ENCODE peak calls at places on chromosomes 5 and 9, in five cellular contexts. M is GM12864, V is gastrocnemius medialis, S is IMR-90, H is foreskin fibroblast. U is an unnamed sample.

GRCh38 chr9:77996696-77997095 is 34.9 kb downstream of the GNAQ start:
- DNase-seq in V (no peak), M (no peak), H (no peak), S (no peak), U (no peak)

GRCh38 chr5:54415896-54416640 is 39.4 kb upstream of the HSPB3 start:
- DNase-seq in M (no peak), V (no peak), S (peak), H (no peak), U (no peak)

GRCh38 chr5:157497875-157498611 is 38.0 kb downstream of the NIPAL4 start:
- DNase-seq in M (no peak), S (no peak), V (no peak), H (no peak), U (no peak)

GRCh38 chr5:133938932-133939331 is 29.5 kb downstream of the C5orf15 start:
- DNase-seq in H (no peak), V (no peak), S (no peak), M (peak), U (peak)

GRCh38 chr5:128384068-128384467 is 154.0 kb downstream of the FBN2 start:
- DNase-seq in S (no peak), V (no peak), M (no peak), H (no peak), U (no peak)

GRCh38 chr5:113190347-113190746 is 213.7 kb downstream of the DCP2 start:
- DNase-seq in V (no peak), S (peak), M (no peak), H (no peak), U (no peak)

GRCh38 chr9:37217141-37217540 is 96.8 kb downstream of the ZCCHC7 start:
- DNase-seq in V (no peak), S (no peak), H (no peak), M (no peak), U (no peak)

GRCh38 chr9:76365028-76365427 is 29.2 kb downstream of the RFK start:
- DNase-seq in V (no peak), M (no peak), H (peak), S (peak), U (no peak)

GRCh38 chr5:164051745-164052144 is 546.3 kb downstream of the MAT2B start:
- DNase-seq in V (no peak), S (peak), M (no peak), H (no peak), U (no peak)

GRCh38 chr5:54109931-54110330 is 200.4 kb downstream of the ARL15 start:
- DNase-seq in V (no peak), S (no peak), M (no peak), H (no peak), U (no peak)

GRCh38 chr5:171413153-171413910 is 6.1 kb upstream of the FGF18 start:
- DNase-seq in V (no peak), M (no peak), S (no peak), H (no peak), U (no peak)

GRCh38 chr5:81525690-81526089 is 131.8 kb upstream of the ACOT12 start:
- DNase-seq in S (peak), M (no peak), V (no peak), H (peak), U (no peak)

GRCh38 chr5:112594060-112594850 is 143.4 kb upstream of the APC start:
- DNase-seq in H (no peak), M (no peak), S (no peak), V (no peak), U (no peak)

GRCh38 chr9:5876711-5877110 is 14.0 kb upstream of the MLANA start:
- DNase-seq in S (no peak), H (no peak), M (no peak), V (no peak), U (no peak)

GRCh38 chr5:55308254-55308836 is 556 bp downstream of the MTREX start:
- DNase-seq in S (peak), V (peak), M (no peak), H (no peak), U (peak)

GRCh38 chr5:137361275-137361674 is 137.9 kb downstream of the SPOCK1 start:
- DNase-seq in H (no peak), S (peak), V (no peak), M (no peak), U (no peak)

GRCh38 chr5:42131081-42131480 is 206.0 kb downstream of the FBXO4 start:
- DNase-seq in S (no peak), M (no peak), V (no peak), H (no peak), U (no peak)

GRCh38 chr5:27727254-27727653 is 688.9 kb upstream of the CDH9 start:
- DNase-seq in M (no peak), S (no peak), V (no peak), H (no peak), U (no peak)

GRCh38 chr5:57338068-57338848 is 144.4 kb downstream of the ACTBL2 start:
- DNase-seq in V (no peak), H (no peak), S (no peak), M (no peak), U (peak)

GRCh38 chr5:98301567-98301966 is 471.9 kb upstream of the RGMB start:
- DNase-seq in H (no peak), S (no peak), M (no peak), V (no peak), U (no peak)

GRCh38 chr5:38443390-38443789 is 113.1 kb downstream of the LIFR start:
- DNase-seq in H (no peak), V (no peak), M (no peak), S (no peak), U (no peak)

GRCh38 chr5:38448553-38449350 is 107.7 kb downstream of the LIFR start:
- DNase-seq in V (no peak), M (no peak), H (no peak), S (no peak), U (no peak)

GRCh38 chr5:38446029-38446522 is 110.4 kb downstream of the LIFR start:
- DNase-seq in M (no peak), H (no peak), V (peak), S (no peak), U (no peak)

GRCh38 chr5:38447786-38448185 is 108.7 kb downstream of the LIFR start:
- DNase-seq in S (no peak), V (peak), M (no peak), H (no peak), U (no peak)

GRCh38 chr5:38445374-38446028 is 110.9 kb downstream of the LIFR start:
- DNase-seq in S (no peak), V (peak), H (no peak), M (no peak), U (no peak)
- H3K4me3 ChIP-seq in S (no peak), V (peak), H (peak), M (no peak), U (no peak)

GRCh38 chr5:78649220-78649700 is 688 bp upstream of the LHFPL2 start:
- DNase-seq in M (no peak), H (peak), V (no peak), S (no peak), U (no peak)

GRCh38 chr5:78649816-78650561 is 1.4 kb upstream of the LHFPL2 start:
- DNase-seq in V (no peak), H (peak), S (peak), M (no peak), U (no peak)

GRCh38 chr5:78647411-78647818 is 1.2 kb downstream of the LHFPL2 start:
- DNase-seq in V (no peak), M (no peak), H (no peak), S (peak), U (peak)

GRCh38 chr5:78648359-78649219 is at the start of gene LHFPL2:
- DNase-seq in M (no peak), S (peak), H (peak), V (peak), U (peak)

DNA sequence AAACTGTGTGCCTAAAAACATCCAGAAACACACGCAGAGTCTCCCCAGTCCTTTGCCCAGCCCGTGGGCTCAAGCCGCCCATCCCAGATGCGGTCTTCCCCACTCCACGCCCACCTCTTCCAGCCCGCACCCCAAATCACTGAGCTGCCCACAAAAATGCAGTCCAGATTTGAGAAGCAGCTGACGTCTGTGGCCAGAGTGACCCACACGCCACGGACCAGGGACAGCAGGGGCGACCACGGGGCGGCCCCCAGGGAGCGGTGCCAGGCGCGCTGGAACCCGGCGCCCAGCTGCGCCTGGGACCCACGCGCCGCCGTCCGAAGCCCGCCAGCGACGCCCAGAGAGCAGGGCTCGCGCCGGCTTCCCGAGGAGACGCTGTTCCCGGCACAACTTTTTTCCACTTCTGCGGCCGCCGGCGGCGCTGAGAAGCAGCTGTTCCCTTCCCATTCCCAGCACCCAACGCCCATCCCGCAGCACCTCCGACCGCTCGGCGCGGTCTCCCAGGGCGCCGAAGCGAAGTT is 674 bp downstream of the LHFPL2 start:
- DNase-seq in H (peak), V (peak), S (peak), M (no peak), U (no peak)
- TF ChIP-seq CTCF in H (no peak), V (no peak), S (peak), M (no peak), U (peak)

DNA sequence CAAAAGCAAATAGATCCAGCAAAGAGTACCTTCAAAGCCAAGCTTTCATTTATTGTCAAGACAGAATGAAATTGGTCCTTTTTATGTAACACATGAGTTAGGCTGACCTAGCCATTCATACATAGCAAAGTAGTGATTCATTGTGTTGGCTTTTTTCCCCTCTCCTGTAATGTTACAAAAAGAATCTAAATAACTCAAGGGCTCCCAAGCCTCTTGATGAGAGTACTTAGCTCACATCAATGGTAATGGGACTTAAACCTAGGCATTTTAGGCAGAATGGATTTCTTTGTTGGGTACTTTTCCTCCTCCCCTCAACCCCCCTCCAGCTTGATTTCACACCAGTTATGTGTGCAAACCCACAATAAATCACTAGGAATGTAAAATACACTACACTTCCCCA is 123.7 kb downstream of the EBF1 start:
- DNase-seq in H (peak), S (peak), V (no peak), M (no peak), U (no peak)
- H3K4me3 ChIP-seq in H (no peak), S (no peak), V (no peak), M (no peak), U (no peak)

GRCh38 chr9:68690088-68690487 is 15.0 kb upstream of the PIP5K1B start:
- DNase-seq in H (no peak), M (no peak), S (no peak), V (peak), U (no peak)

GRCh38 chr9:68683433-68683832 is 21.6 kb upstream of the PIP5K1B start:
- DNase-seq in H (no peak), V (no peak), S (no peak), M (no peak), U (no peak)

GRCh38 chr9:68685213-68685612 is 19.8 kb upstream of the PIP5K1B start:
- DNase-seq in V (no peak), M (no peak), H (no peak), S (no peak), U (no peak)

DNA sequence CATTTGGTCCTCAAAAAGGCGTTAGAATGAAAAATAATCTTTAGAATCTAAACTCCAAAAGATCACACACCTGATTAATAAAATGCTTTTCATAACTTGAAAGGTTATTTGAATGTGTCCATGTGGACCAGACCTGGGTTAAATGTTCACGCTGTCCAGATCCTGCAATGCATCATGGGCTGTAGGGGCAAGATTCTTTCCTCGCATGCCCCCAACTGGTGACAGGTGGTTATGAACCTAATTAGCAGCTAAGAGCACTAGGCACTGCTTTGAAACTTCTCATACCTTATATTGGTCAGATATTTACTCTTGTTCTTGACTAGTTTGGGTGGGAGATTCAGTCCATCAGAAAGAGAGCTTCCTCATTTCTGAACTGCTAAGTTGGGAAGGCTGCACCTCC is 19.3 kb upstream of the PIP5K1B start:
- DNase-seq in H (no peak), M (peak), V (no peak), S (no peak), U (peak)
- TF ChIP-seq CTCF in H (no peak), M (peak), V (no peak), S (peak), U (peak)

DNA sequence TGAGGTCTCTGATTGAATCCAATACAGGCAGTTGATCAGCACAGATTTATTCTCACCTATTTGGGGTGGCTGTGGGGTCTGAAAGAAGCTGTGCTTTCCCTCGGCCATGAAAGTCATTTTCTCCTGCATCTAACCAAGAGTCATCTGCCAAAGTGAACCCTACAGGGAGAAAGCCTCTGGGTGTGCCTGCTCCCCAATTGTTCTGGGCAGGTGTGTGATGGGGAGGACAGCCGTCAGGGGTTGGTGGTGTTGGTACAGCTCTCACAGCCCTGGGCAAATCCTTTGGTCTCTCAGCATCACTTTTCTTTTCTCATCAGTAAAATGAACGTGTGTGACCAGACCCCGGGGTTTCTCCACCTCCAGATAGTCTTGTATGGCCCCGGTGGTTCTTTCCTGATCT is 2.5 kb downstream of the PHF2 start:
- DNase-seq in M (no peak), S (no peak), H (no peak), V (no peak), U (no peak)
- H3K4me3 ChIP-seq in M (no peak), S (no peak), H (no peak), V (peak), U (no peak)

U was measured in GM12865.